ENCODE peak calls at places on chromosome 11, in seven cellular contexts. Z is K562, E is HCT116, R is H1, C is SK-N-SH, V is HepG2, U is GM12878. A is an unnamed sample.

GRCh38 chr11:61815790-61816735 is 740 bp downstream of the FADS1 start:
- DNase-seq in Z (peak; percentile 71), E (peak; percentile 27), R (no peak), C (peak; percentile 81), V (peak; percentile 64), U (no peak), A (peak; percentile 79)

GRCh38 chr11:110147965-110148709 is 54.9 kb downstream of the ZC3H12C start:
- DNase-seq in Z (no peak), E (peak; percentile 12), R (no peak), C (no peak), V (no peak), U (no peak), A (no peak)

GRCh38 chr11:111330234-111330893 is 32.0 kb downstream of the POU2AF3 start:
- DNase-seq in Z (no peak), E (no peak), R (no peak), C (no peak), V (peak; percentile 42), U (no peak), A (no peak)

GRCh38 chr11:72297828-72298227 is 53.9 kb upstream of the PHOX2A start:
- DNase-seq in Z (no peak), E (no peak), R (no peak), C (no peak), V (no peak), U (no peak), A (no peak)

GRCh38 chr11:74671520-74672196 is 59.6 kb downstream of the CHRDL2 start:
- DNase-seq in Z (no peak), E (no peak), R (no peak), C (no peak), V (no peak), U (no peak), A (no peak)

GRCh38 chr11:20388096-20389055 is 860 bp downstream of the PRMT3 start:
- DNase-seq in Z (no peak), E (no peak), R (no peak), C (no peak), V (peak; percentile 15), U (no peak), A (peak; percentile 23)

GRCh38 chr11:61334434-61335354 is 1.7 kb downstream of the TKFC start:
- DNase-seq in Z (no peak), E (no peak), R (no peak), C (no peak), V (peak; percentile 65), U (no peak), A (no peak)

GRCh38 chr11:59053387-59053786 is 32.7 kb upstream of the GLYATL1B start:
- DNase-seq in Z (peak; percentile 40), E (peak; percentile 40), R (peak; percentile 25), C (peak; percentile 21), V (peak; percentile 37), U (no peak), A (peak; percentile 63)

GRCh38 chr11:94968334-94968958 is 4.9 kb downstream of the CWC15 start:
- DNase-seq in Z (no peak), E (no peak), R (no peak), C (peak; percentile 34), V (peak; percentile 27), U (no peak), A (peak; percentile 17)

GRCh38 chr11:117809236-117810055 is 12.4 kb upstream of the DSCAML1 start:
- DNase-seq in Z (peak; percentile 72), E (peak; percentile 63), R (no peak), C (peak; percentile 90), V (no peak), U (no peak), A (peak; percentile 89)

GRCh38 chr11:74877132-74877531 is 71.8 kb downstream of the XRRA1 start:
- DNase-seq in Z (peak; percentile 56), E (peak; percentile 15), R (no peak), C (no peak), V (no peak), U (no peak), A (no peak)

GRCh38 chr11:134014502-134014901 is 54.4 kb upstream of the JAM3 start:
- DNase-seq in Z (no peak), E (no peak), R (no peak), C (peak; percentile 70), V (no peak), U (no peak), A (no peak)

GRCh38 chr11:9657531-9657930 is 6.3 kb upstream of the SWAP70 start:
- DNase-seq in Z (no peak), E (no peak), R (no peak), C (no peak), V (no peak), U (no peak), A (no peak)

GRCh38 chr11:30801357-30801756 is 215.2 kb upstream of the MPPED2 start:
- DNase-seq in Z (no peak), E (no peak), R (no peak), C (no peak), V (peak; percentile 1), U (no peak), A (no peak)

GRCh38 chr11:7353100-7353499 is 101.4 kb downstream of the SYT9 start:
- DNase-seq in Z (peak; percentile 11), E (peak; percentile 22), R (no peak), C (no peak), V (peak; percentile 26), U (peak; percentile 7), A (peak; percentile 7)

GRCh38 chr11:9748361-9748970 is 84.6 kb downstream of the SWAP70 start:
- DNase-seq in Z (peak; percentile 36), E (peak; percentile 70), R (no peak), C (peak; percentile 70), V (peak; percentile 63), U (peak; percentile 72), A (peak; percentile 90)

GRCh38 chr11:77346906-77347603 is 45.6 kb upstream of the GDPD4 start:
- DNase-seq in Z (no peak), E (no peak), R (no peak), C (no peak), V (no peak), U (no peak), A (no peak)

GRCh38 chr11:46526489-46527215 is 67.2 kb downstream of the AMBRA1 start:
- DNase-seq in Z (no peak), E (no peak), R (no peak), C (no peak), V (no peak), U (no peak), A (no peak)

GRCh38 chr11:116030697-116031331 is 526.6 kb upstream of the CADM1 start:
- DNase-seq in Z (no peak), E (no peak), R (no peak), C (no peak), V (no peak), U (peak; percentile 36), A (no peak)

GRCh38 chr11:105811242-105811641 is 201.4 kb downstream of the GRIA4 start:
- DNase-seq in Z (no peak), E (no peak), R (no peak), C (no peak), V (no peak), U (no peak), A (no peak)

GRCh38 chr11:74925281-74925680 is 23.6 kb downstream of the XRRA1 start:
- DNase-seq in Z (no peak), E (no peak), R (no peak), C (no peak), V (no peak), U (no peak), A (no peak)

GRCh38 chr11:16933756-16934603 is 80.2 kb downstream of the PLEKHA7 start:
- DNase-seq in Z (no peak), E (no peak), R (no peak), C (no peak), V (no peak), U (no peak), A (no peak)

GRCh38 chr11:113475160-113475761 is at the start of gene DRD2:
- DNase-seq in Z (peak; percentile 61), E (no peak), R (no peak), C (peak; percentile 86), V (no peak), U (no peak), A (peak; percentile 60)

GRCh38 chr11:20113147-20113435 is 47.2 kb downstream of the DBX1 start:
- DNase-seq in Z (no peak), E (no peak), R (no peak), C (no peak), V (no peak), U (no peak), A (peak; percentile 54)

GRCh38 chr11:61273151-61274078 is 21.7 kb downstream of the VWCE start:
- DNase-seq in Z (no peak), E (no peak), R (no peak), C (no peak), V (no peak), U (no peak), A (no peak)

GRCh38 chr11:342328-342727 is 21.7 kb upstream of the IFITM3 start:
- DNase-seq in Z (no peak), E (no peak), R (no peak), C (no peak), V (no peak), U (no peak), A (no peak)
- TF ChIP-seq JUND in Z (no peak), E (no peak), R (no peak), C (no peak), V (no peak), U (no peak), A (no peak)

GRCh38 chr11:69961738-69962137 is 116.4 kb upstream of the ANO1 start:
- DNase-seq in Z (no peak), E (no peak), R (no peak), C (no peak), V (no peak), U (no peak), A (no peak)
- TF ChIP-seq JUND in Z (no peak), E (no peak), R (no peak), C (no peak), V (no peak), U (no peak), A (no peak)

GRCh38 chr11:2912498-2912897 is 16.7 kb downstream of the PHLDA2 start:
- DNase-seq in Z (peak; percentile 90), E (peak; percentile 87), R (no peak), C (peak; percentile 67), V (peak; percentile 69), U (no peak), A (peak; percentile 96)
- TF ChIP-seq JUND in Z (peak; percentile 93), E (no peak), R (peak; percentile 65), C (peak; percentile 80), V (peak; percentile 23), U (no peak), A (peak; percentile 60)

DNA sequence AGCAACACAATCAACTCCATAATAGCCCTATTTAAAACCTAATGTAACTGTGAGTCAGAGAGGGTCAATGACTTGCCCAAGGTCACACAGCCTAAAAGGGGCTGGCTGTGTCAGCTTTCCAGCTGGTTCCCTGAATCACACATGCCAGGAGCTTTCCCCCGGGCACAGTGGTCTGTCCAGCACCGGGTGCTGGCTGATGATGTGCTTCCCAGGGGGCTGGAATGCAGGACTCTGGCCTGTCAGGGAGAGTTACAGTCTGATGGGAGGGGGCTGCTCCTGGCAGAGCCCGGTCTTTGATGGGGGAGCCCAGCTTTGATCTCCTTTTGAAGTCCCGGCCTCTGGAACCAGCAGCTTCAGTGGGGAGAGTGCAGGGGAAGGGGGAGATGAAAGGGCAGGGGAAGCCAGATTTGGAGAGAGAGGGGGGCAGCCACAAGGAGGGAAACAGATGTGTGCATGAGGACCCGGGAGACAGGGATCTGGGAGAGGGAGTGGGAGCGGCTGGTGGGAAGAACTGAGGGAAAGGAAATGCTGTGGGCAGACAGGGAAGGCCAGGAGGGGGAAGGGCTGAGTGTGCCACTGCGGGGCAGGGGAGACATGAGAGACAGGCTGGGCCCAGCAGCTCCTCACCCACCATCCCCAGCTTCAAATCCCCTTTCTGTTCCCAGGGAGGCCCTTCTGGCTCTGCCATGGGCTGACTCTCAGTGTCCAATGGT is 102.6 kb downstream of the NECTIN1 start:
- DNase-seq in Z (no peak), E (no peak), R (no peak), C (peak; percentile 77), V (peak; percentile 70), U (no peak), A (no peak)
- TF ChIP-seq JUND in Z (no peak), E (no peak), R (no peak), C (no peak), V (no peak), U (no peak), A (no peak)